ENCODE peak calls at places on chromosomes 7 and 10, in five cellular contexts. I is GM12865, Q is CD14-positive monocyte, E is kidney epithelial cell, U is cardiac muscle cell. A is an unnamed sample.

GRCh38 chr7:50307368-50308012 is 3.0 kb downstream of the IKZF1 start:
- DNase-seq in I (peak; percentile 78), Q (no peak), E (no peak), U (peak; percentile 30), A (no peak)

GRCh38 chr7:2006231-2006771 is 226.4 kb downstream of the MAD1L1 start:
- DNase-seq in I (no peak), Q (peak; percentile 34), E (no peak), U (no peak), A (peak; percentile 31)

GRCh38 chr10:100979821-100980272 is 7.5 kb downstream of the MRPL43 start:
- DNase-seq in I (no peak), Q (peak; percentile 29), E (no peak), U (no peak), A (no peak)

GRCh38 chr7:84043661-84044191 is 150.9 kb downstream of the SEMA3A start:
- DNase-seq in I (no peak), Q (no peak), E (no peak), U (peak; percentile 25), A (no peak)

GRCh38 chr7:66050990-66051424 is 24.6 kb upstream of the ASL start:
- DNase-seq in I (no peak), Q (no peak), E (peak; percentile 80), U (peak; percentile 50), A (peak; percentile 92)

GRCh38 chr7:139635521-139636240 is 112.2 kb downstream of the CLEC2L start:
- DNase-seq in I (no peak), Q (peak; percentile 60), E (no peak), U (no peak), A (no peak)

GRCh38 chr10:119531067-119531466 is 11.5 kb downstream of the RGS10 start:
- DNase-seq in I (no peak), Q (no peak), E (no peak), U (no peak), A (no peak)

GRCh38 chr10:15106352-15107013 is 9.3 kb downstream of the RPP38 start:
- DNase-seq in I (peak; percentile 75), Q (peak; percentile 57), E (no peak), U (peak; percentile 73), A (no peak)

GRCh38 chr7:33310546-33310945 is 181.2 kb downstream of the BBS9 start:
- DNase-seq in I (no peak), Q (no peak), E (no peak), U (no peak), A (no peak)

GRCh38 chr10:12221323-12222298 is 25.6 kb downstream of the CDC123 start:
- DNase-seq in I (no peak), Q (no peak), E (no peak), U (no peak), A (no peak)

GRCh38 chr10:73424478-73424877 is 8.9 kb downstream of the MSS51 start:
- DNase-seq in I (no peak), Q (no peak), E (no peak), U (no peak), A (no peak)

GRCh38 chr7:76280408-76280807 is 22.1 kb upstream of the HSPB1 start:
- DNase-seq in I (no peak), Q (no peak), E (no peak), U (no peak), A (no peak)

GRCh38 chr10:98309366-98310355 is 41.7 kb upstream of the LOXL4 start:
- DNase-seq in I (peak; percentile 27), Q (no peak), E (peak; percentile 44), U (peak; percentile 83), A (no peak)

GRCh38 chr7:47622946-47623640 is 41.2 kb upstream of the TNS3 start:
- DNase-seq in I (no peak), Q (no peak), E (no peak), U (no peak), A (no peak)

GRCh38 chr10:114401195-114401741 is 3.0 kb downstream of the AFAP1L2 start:
- DNase-seq in I (peak; percentile 30), Q (no peak), E (no peak), U (no peak), A (no peak)

GRCh38 chr7:156735861-156736260 is 95.3 kb downstream of the RNF32 start:
- DNase-seq in I (no peak), Q (no peak), E (no peak), U (no peak), A (no peak)

GRCh38 chr10:114024876-114025609 is 18.6 kb upstream of the ADRB1 start:
- DNase-seq in I (peak; percentile 93), Q (peak; percentile 79), E (no peak), U (no peak), A (no peak)

GRCh38 chr7:45186261-45186813 is 28.7 kb downstream of the RAMP3 start:
- DNase-seq in I (no peak), Q (no peak), E (no peak), U (no peak), A (no peak)

GRCh38 chr10:105063796-105064195 is 422.7 kb downstream of the SORCS3 start:
- DNase-seq in I (peak; percentile 39), Q (no peak), E (peak; percentile 18), U (peak; percentile 64), A (no peak)

GRCh38 chr7:116557066-116557585 is 32.3 kb downstream of the CAV1 start:
- DNase-seq in I (no peak), Q (no peak), E (no peak), U (no peak), A (no peak)

GRCh38 chr10:5266804-5267203 is 70.2 kb downstream of the AKR1C4 start:
- DNase-seq in I (no peak), Q (no peak), E (no peak), U (no peak), A (no peak)

GRCh38 chr7:44994877-44995554 is 5.0 kb upstream of the CCM2 start:
- DNase-seq in I (peak; percentile 74), Q (no peak), E (no peak), U (no peak), A (no peak)

GRCh38 chr10:22651276-22651980 is 63.0 kb downstream of the PIP4K2A start:
- DNase-seq in I (peak; percentile 52), Q (no peak), E (no peak), U (no peak), A (no peak)

GRCh38 chr10:102115775-102116174 is 4.4 kb downstream of the LDB1 start:
- DNase-seq in I (no peak), Q (no peak), E (no peak), U (no peak), A (no peak)

A was measured in RWPE2.